ENCODE peak calls at places on chromosomes 5 and 9, in six cellular contexts. F, I, O, B, R and K are unnamed samples. For H3K4me1, the result is how much of the 10 kb centered on the place peaks cover.

GRCh38 chr5:95555553-95555952 is 652 bp downstream of the ARSK start:
- DNase-seq in O (no peak), I (peak), F (no peak), R (no peak), B (no peak), K (no peak)

GRCh38 chr9:122912671-122912963 is 506 bp downstream of the ZBTB6 start:
- DNase-seq in O (no peak), F (no peak), I (no peak), R (no peak), B (no peak), K (no peak)

GRCh38 chr5:133662578-133662977 is 50.2 kb upstream of the FSTL4 start:
- DNase-seq in F (no peak), B (no peak), I (no peak), R (no peak), O (no peak), K (no peak)

GRCh38 chr5:78046006-78046405 is 248.5 kb downstream of the AP3B1 start:
- DNase-seq in B (no peak), O (no peak), I (no peak), R (no peak), F (no peak), K (no peak)

GRCh38 chr9:16992138-16992537 is 121.7 kb upstream of the BNC2 start:
- DNase-seq in I (no peak), R (no peak), B (no peak), F (no peak), O (no peak), K (no peak)

GRCh38 chr5:161676109-161676508 is 9.4 kb upstream of the GABRA6 start:
- DNase-seq in R (no peak), B (no peak), O (no peak), I (no peak), F (no peak), K (no peak)

GRCh38 chr5:122091942-122092600 is 14.0 kb upstream of the LOX start:
- DNase-seq in R (no peak), B (no peak), I (peak), O (no peak), F (no peak), K (no peak)

GRCh38 chr9:70600479-70600878 is 186.0 kb upstream of the KLF9 start:
- DNase-seq in B (no peak), R (peak), I (peak), O (no peak), F (peak), K (peak)

GRCh38 chr9:121686930-121687541 is 35.6 kb downstream of the DAB2IP start:
- DNase-seq in F (peak), R (peak), I (peak), B (peak), O (peak), K (peak)

GRCh38 chr5:97171703-97172102 is 11.3 kb downstream of the RIOK2 start:
- DNase-seq in R (no peak), I (no peak), O (no peak), F (no peak), B (no peak), K (no peak)

GRCh38 chr5:136864960-136865359 is 499.6 kb upstream of the TRPC7 start:
- DNase-seq in R (no peak), F (no peak), B (no peak), I (no peak), O (no peak), K (no peak)

GRCh38 chr5:134503088-134503936 is 22.2 kb upstream of the JADE2 start:
- DNase-seq in O (peak), I (peak), B (peak), F (peak), R (peak), K (peak)

GRCh38 chr9:121699271-121700164 is 48.1 kb downstream of the DAB2IP start:
- DNase-seq in I (peak), F (peak), O (peak), R (peak), B (peak), K (peak)

GRCh38 chr5:124408738-124409453 is 337.5 kb downstream of the ZNF608 start:
- DNase-seq in O (no peak), B (no peak), I (peak), R (no peak), F (no peak), K (no peak)

GRCh38 chr9:126148523-126148870 is 178.1 kb upstream of the MVB12B start:
- DNase-seq in F (no peak), B (no peak), O (no peak), R (no peak), I (no peak), K (no peak)

GRCh38 chr5:14358536-14358935 is 215.4 kb downstream of the TRIO start:
- DNase-seq in O (no peak), B (no peak), R (no peak), F (no peak), I (no peak), K (no peak)

GRCh38 chr5:91245074-91245452 is 138.1 kb downstream of the ARRDC3 start:
- DNase-seq in R (no peak), O (no peak), I (no peak), F (no peak), B (no peak), K (no peak)

GRCh38 chr9:114482602-114483001 is 22.7 kb downstream of the WHRN start:
- DNase-seq in I (no peak), B (no peak), R (no peak), F (no peak), O (no peak), K (no peak)

GRCh38 chr9:15834541-15834940 is 281.7 kb downstream of the CCDC171 start:
- DNase-seq in O (no peak), F (no peak), I (peak), B (no peak), R (no peak), K (no peak)

GRCh38 chr9:136257381-136258298 is 12.0 kb upstream of the QSOX2 start:
- DNase-seq in B (no peak), R (no peak), O (no peak), I (no peak), F (no peak), K (no peak)

GRCh38 chr5:55650391-55650790 is 61.7 kb downstream of the SLC38A9 start:
- DNase-seq in F (no peak), B (no peak), R (no peak), O (no peak), I (peak), K (no peak)

GRCh38 chr5:15995206-15996052 is 184.2 kb downstream of the MARCHF11 start:
- DNase-seq in O (no peak), B (no peak), R (no peak), I (peak), F (no peak), K (no peak)

GRCh38 chr9:111298831-111299603 is 31.0 kb downstream of the OR2K2 start:
- DNase-seq in O (no peak), B (no peak), I (peak), F (peak), R (peak), K (peak)

GRCh38 chr5:161975350-161975749 is 92.2 kb upstream of the GABRG2 start:
- DNase-seq in R (no peak), F (no peak), I (no peak), B (no peak), O (no peak), K (no peak)

GRCh38 chr9:77449177-77450092 is 198.7 kb downstream of the GNA14 start:
- DNase-seq in I (peak), F (no peak), R (no peak), O (no peak), B (no peak), K (no peak)

GRCh38 chr9:126830827-126831226 is 26.0 kb downstream of the ZBTB43 start:
- DNase-seq in I (no peak), O (no peak), B (no peak), R (no peak), F (no peak), K (no peak)

GRCh38 chr5:3105581-3105980 is 354.1 kb upstream of the IRX2 start:
- DNase-seq in R (no peak), I (no peak), F (no peak), B (no peak), O (no peak), K (no peak)

GRCh38 chr5:3103241-3103855 is 351.9 kb upstream of the IRX2 start:
- DNase-seq in O (no peak), F (no peak), R (no peak), B (no peak), I (no peak), K (no peak)

GRCh38 chr5:3105172-3105571 is 353.7 kb upstream of the IRX2 start:
- DNase-seq in B (no peak), F (no peak), O (no peak), R (no peak), I (no peak), K (no peak)

GRCh38 chr5:3102531-3102930 is 351.1 kb upstream of the IRX2 start:
- DNase-seq in F (no peak), O (no peak), R (no peak), I (no peak), B (no peak), K (no peak)

DNA sequence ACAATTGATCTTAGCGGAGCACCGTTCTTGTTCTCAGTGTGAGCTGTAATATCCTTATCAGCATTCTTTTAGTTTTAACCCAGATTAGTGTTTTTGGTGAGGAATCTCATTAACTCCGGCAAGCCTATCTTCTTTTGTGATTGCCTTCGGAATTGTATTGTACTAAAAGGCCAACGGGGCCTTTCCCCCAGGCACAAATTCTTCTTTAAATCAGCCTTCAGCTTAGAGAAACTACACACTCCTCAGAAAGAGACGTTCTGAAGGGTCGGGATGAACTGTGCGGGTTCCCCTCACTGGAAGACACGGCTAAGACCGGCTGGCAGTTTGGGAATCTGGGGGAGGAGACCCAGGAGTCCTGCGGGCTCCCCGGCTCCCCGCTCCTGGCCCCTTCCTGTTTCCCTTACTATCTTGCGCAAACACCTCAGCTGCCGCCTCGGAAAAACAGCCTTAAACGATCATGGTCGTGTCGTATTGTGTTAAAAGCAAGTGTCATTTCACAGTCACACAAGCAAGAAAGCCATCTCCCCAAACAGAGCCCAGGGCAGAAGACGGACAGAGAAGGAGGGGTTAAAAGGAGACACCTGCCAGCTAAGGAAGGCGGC is 353.1 kb upstream of the IRX2 start:
- DNase-seq in B (no peak), O (no peak), I (no peak), F (no peak), R (no peak), K (no peak)
- H3K4me1 ChIP-seq in B (under half), O (under half), I (under half), F (under half), R (under half), K (under half)

GRCh38 chr9:87950765-87951488 is 23.4 kb downstream of the CDK20 start:
- DNase-seq in R (no peak), O (no peak), I (peak), F (no peak), B (no peak), K (no peak)
- TF ChIP-seq CTCF in R (no peak), O (no peak), I (peak), F (peak), B (peak), K (no peak)

DNA sequence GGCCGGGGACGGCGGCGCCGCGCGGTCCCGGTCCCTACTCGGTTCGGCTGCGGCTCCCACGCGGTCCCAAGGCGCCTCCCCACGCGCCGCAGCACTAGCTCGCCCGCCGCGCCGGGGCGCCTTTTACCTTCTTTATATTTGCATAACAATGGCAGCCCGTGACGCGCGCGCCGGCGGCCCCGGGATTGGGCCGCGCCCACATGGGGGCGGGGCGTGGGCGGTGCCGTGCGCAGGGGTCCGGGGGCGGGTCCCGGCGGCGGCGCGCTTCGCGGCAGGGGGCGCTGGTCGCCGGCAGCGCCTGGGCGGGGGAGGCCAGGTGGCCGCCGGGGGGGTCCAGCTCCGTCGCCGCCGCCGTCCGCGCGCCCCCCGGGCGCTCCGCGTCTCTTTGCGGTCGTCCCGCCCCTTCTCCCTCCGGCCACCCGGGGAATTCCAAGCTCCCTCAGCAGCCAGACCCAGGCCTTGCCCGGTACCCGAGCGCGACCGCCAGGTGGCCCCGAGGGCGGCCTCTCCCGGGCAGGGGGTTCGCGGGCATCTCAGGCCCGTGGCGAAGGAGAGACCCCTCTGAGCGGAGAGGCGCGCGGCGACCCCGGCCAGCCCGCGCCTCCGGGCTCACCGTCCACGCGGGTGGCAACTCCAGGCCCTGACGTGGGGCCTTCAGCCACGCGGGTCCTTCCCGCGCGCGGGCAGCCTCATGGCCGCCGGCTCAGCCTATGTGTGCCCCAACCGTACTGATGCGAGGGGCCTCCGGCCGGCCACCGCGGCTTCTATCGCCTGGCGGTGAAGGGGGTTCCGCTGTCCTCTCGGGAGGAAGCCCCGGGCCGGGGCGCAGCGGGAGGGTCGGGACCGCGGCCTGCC is at the start of gene NRARP:
- DNase-seq in R (peak), I (peak), O (peak), B (peak), F (peak), K (peak)
- H3K4me1 ChIP-seq in R (under half), I (under half), O (half or more), B (half or more), F (half or more), K (half or more)

GRCh38 chr5:64971538-64971937 is 202.8 kb downstream of the CWC27 start:
- DNase-seq in O (peak), B (no peak), I (peak), R (no peak), F (no peak), K (no peak)
- TF ChIP-seq CTCF in O (no peak), B (peak), I (peak), R (no peak), F (no peak), K (no peak)

GRCh38 chr5:1110930-1111726 is 735 bp downstream of the SLC12A7 start:
- DNase-seq in I (no peak), O (no peak), B (peak), F (no peak), R (peak), K (no peak)
- H3K4me1 ChIP-seq in I (under half), O (under half), B (under half), F (under half), R (under half), K (under half)

DNA sequence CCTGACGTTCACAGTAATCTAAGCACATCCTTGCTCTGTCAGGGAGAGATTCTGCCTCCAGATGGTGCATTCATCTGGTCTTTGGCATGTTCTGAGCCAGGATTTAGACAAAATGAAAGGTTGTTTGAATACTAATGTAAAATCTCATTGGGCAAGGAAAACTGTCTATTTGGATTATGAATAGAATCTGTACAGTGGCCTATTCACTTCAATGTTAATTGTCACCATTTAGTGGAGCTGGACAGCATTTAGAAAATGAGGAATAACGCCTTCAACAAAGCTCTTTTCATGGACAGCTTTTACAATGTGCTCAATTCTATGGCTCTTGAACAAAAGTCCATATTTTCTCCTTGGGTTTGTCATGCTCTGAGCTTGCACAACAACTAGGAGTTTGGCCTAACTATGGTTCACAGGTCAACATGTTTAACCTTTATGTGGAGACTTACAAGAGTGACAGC is 28.9 kb downstream of the ARHGEF28 start:
- DNase-seq in R (no peak), I (peak), O (no peak), F (no peak), B (no peak), K (no peak)
- TF ChIP-seq CTCF in R (no peak), I (no peak), O (no peak), F (no peak), B (no peak), K (no peak)

DNA sequence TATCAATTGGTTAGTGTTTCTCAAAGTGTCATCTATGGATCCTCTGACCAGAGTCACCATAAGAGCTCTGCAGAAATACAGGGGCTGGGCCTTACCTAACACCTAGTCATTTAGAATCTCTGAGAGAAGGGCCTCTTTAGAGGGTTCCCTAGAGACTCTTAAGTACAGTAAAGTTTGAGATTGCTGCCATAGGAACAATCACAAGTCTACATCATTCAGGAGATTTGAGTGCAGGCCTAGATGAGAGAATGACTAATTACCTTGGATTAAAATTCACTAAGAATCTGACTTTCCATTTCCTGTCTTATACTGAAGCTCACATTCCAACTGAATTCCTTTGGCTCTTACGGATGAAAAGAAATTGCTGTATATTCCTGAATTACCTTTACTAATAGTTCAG is 182.1 kb upstream of the PTGER4 start:
- DNase-seq in O (no peak), R (no peak), F (no peak), B (no peak), I (peak), K (no peak)
- H3K4me1 ChIP-seq in O (under half), R (under half), F (under half), B (under half), I (under half), K (under half)

GRCh38 chr9:37784640-37785483 is at the start of gene EXOSC3:
- DNase-seq in F (peak), B (peak), I (peak), R (peak), O (peak), K (peak)
- TF ChIP-seq CTCF in F (no peak), B (peak), I (peak), R (no peak), O (no peak), K (no peak)